ENCODE peak calls at places on chromosomes 12 and 14, in four cellular contexts. One of them, this sample, is unnamed.

GRCh38 chr14:70116278-70116677 is 72.5 kb downstream of the SLC8A3 start:
- DNase-seq in kidney tubule cell: no peak
- DNase-seq in cardiac muscle cell: no peak
- DNase-seq in glomerular endothelial cell: no peak
- DNase-seq in this sample: no peak

GRCh38 chr12:31922341-31923062 is 36.7 kb upstream of the RESF1 start:
- DNase-seq in kidney tubule cell: peak; percentile 88
- DNase-seq in cardiac muscle cell: peak; percentile 37
- DNase-seq in glomerular endothelial cell: no peak
- DNase-seq in this sample: peak; percentile 66

GRCh38 chr12:31931796-31932715 is 27.2 kb upstream of the RESF1 start:
- DNase-seq in kidney tubule cell: no peak
- DNase-seq in cardiac muscle cell: no peak
- DNase-seq in glomerular endothelial cell: no peak
- DNase-seq in this sample: no peak

GRCh38 chr12:117486840-117487659 is 125.6 kb upstream of the NOS1 start:
- DNase-seq in kidney tubule cell: peak; percentile 96
- DNase-seq in cardiac muscle cell: no peak
- DNase-seq in glomerular endothelial cell: no peak
- DNase-seq in this sample: peak; percentile 3

GRCh38 chr12:69534389-69534822 is 50.9 kb upstream of the CCT2 start:
- DNase-seq in kidney tubule cell: peak; percentile 97
- DNase-seq in cardiac muscle cell: peak; percentile 100
- DNase-seq in glomerular endothelial cell: peak; percentile 44
- DNase-seq in this sample: peak; percentile 99

GRCh38 chr12:152440-152839 is 61.5 kb downstream of the SLC6A12 start:
- DNase-seq in kidney tubule cell: no peak
- DNase-seq in cardiac muscle cell: peak; percentile 46
- DNase-seq in glomerular endothelial cell: no peak
- DNase-seq in this sample: peak; percentile 41

GRCh38 chr12:53300187-53300586 is 692 bp downstream of the MYG1 start:
- DNase-seq in kidney tubule cell: peak; percentile 30
- DNase-seq in cardiac muscle cell: peak; percentile 57
- DNase-seq in glomerular endothelial cell: no peak
- DNase-seq in this sample: no peak

GRCh38 chr12:28059220-28059619 is 86.7 kb upstream of the PTHLH start:
- DNase-seq in kidney tubule cell: no peak
- DNase-seq in cardiac muscle cell: no peak
- DNase-seq in glomerular endothelial cell: no peak
- DNase-seq in this sample: no peak

GRCh38 chr12:81340910-81341309 is 263.0 kb downstream of the ACSS3 start:
- DNase-seq in kidney tubule cell: no peak
- DNase-seq in cardiac muscle cell: no peak
- DNase-seq in glomerular endothelial cell: no peak
- DNase-seq in this sample: no peak

GRCh38 chr12:101829639-101830390 is 944 bp downstream of the GNPTAB start:
- DNase-seq in kidney tubule cell: peak; percentile 28
- DNase-seq in cardiac muscle cell: no peak
- DNase-seq in glomerular endothelial cell: no peak
- DNase-seq in this sample: peak; percentile 29

GRCh38 chr12:124747426-124748161 is 116.1 kb downstream of the SCARB1 start:
- DNase-seq in kidney tubule cell: peak; percentile 99
- DNase-seq in cardiac muscle cell: peak; percentile 76
- DNase-seq in glomerular endothelial cell: no peak
- DNase-seq in this sample: peak; percentile 95

GRCh38 chr12:82554529-82554928 is 132.2 kb upstream of the TMTC2 start:
- DNase-seq in kidney tubule cell: peak; percentile 77
- DNase-seq in cardiac muscle cell: peak; percentile 2
- DNase-seq in glomerular endothelial cell: no peak
- DNase-seq in this sample: no peak

GRCh38 chr14:103861413-103862392 is 14.3 kb upstream of the PPP1R13B start:
- DNase-seq in kidney tubule cell: no peak
- DNase-seq in cardiac muscle cell: no peak
- DNase-seq in glomerular endothelial cell: no peak
- DNase-seq in this sample: no peak

GRCh38 chr12:100289011-100289410 is 22.0 kb downstream of the SCYL2 start:
- DNase-seq in kidney tubule cell: no peak
- DNase-seq in cardiac muscle cell: no peak
- DNase-seq in glomerular endothelial cell: no peak
- DNase-seq in this sample: no peak

GRCh38 chr14:67428501-67429031 is 16.6 kb upstream of the PLEK2 start:
- DNase-seq in kidney tubule cell: peak; percentile 56
- DNase-seq in cardiac muscle cell: peak; percentile 70
- DNase-seq in glomerular endothelial cell: no peak
- DNase-seq in this sample: peak; percentile 66

GRCh38 chr14:69999246-69999645 is 120.0 kb downstream of the SMOC1 start:
- DNase-seq in kidney tubule cell: peak; percentile 96
- DNase-seq in cardiac muscle cell: peak; percentile 89
- DNase-seq in glomerular endothelial cell: peak; percentile 16
- DNase-seq in this sample: peak; percentile 100

GRCh38 chr14:60226296-60226695 is 22.7 kb upstream of the PPM1A start:
- DNase-seq in kidney tubule cell: no peak
- DNase-seq in cardiac muscle cell: peak; percentile 19
- DNase-seq in glomerular endothelial cell: no peak
- DNase-seq in this sample: no peak

GRCh38 chr12:91406920-91407341 is 224.3 kb upstream of the DCN start:
- DNase-seq in kidney tubule cell: peak; percentile 97
- DNase-seq in cardiac muscle cell: peak; percentile 30
- DNase-seq in glomerular endothelial cell: peak; percentile 45
- DNase-seq in this sample: peak; percentile 98

GRCh38 chr14:31842905-31843304 is 234.2 kb upstream of the ARHGAP5 start:
- DNase-seq in kidney tubule cell: peak; percentile 14
- DNase-seq in cardiac muscle cell: peak; percentile 44
- DNase-seq in glomerular endothelial cell: no peak
- DNase-seq in this sample: peak; percentile 2

GRCh38 chr14:50082784-50083466 is 33.4 kb downstream of the VCPKMT start:
- DNase-seq in kidney tubule cell: peak; percentile 29
- DNase-seq in cardiac muscle cell: no peak
- DNase-seq in glomerular endothelial cell: no peak
- DNase-seq in this sample: peak; percentile 76

GRCh38 chr12:95852133-95852532 is 6.6 kb upstream of the SNRPF start:
- DNase-seq in kidney tubule cell: no peak
- DNase-seq in cardiac muscle cell: no peak
- DNase-seq in glomerular endothelial cell: no peak
- DNase-seq in this sample: no peak

GRCh38 chr12:55741978-55742377 is 944 bp upstream of the GDF11 start:
- DNase-seq in kidney tubule cell: no peak
- DNase-seq in cardiac muscle cell: no peak
- DNase-seq in glomerular endothelial cell: no peak
- DNase-seq in this sample: no peak

GRCh38 chr12:78878447-78878846 is 13.9 kb downstream of the SYT1 start:
- DNase-seq in kidney tubule cell: peak; percentile 51
- DNase-seq in cardiac muscle cell: no peak
- DNase-seq in glomerular endothelial cell: no peak
- DNase-seq in this sample: peak; percentile 83

GRCh38 chr14:85535316-85535715 is 5.4 kb downstream of the FLRT2 start:
- DNase-seq in kidney tubule cell: no peak
- DNase-seq in cardiac muscle cell: peak; percentile 32
- DNase-seq in glomerular endothelial cell: no peak
- DNase-seq in this sample: no peak

GRCh38 chr12:131388164-131388795 is 322.6 kb upstream of the SFSWAP start:
- DNase-seq in kidney tubule cell: no peak
- DNase-seq in cardiac muscle cell: no peak
- DNase-seq in glomerular endothelial cell: no peak
- DNase-seq in this sample: no peak

GRCh38 chr14:101962503-101962874 is 1.9 kb upstream of the DYNC1H1 start:
- DNase-seq in kidney tubule cell: peak; percentile 85
- DNase-seq in cardiac muscle cell: peak; percentile 86
- DNase-seq in glomerular endothelial cell: no peak
- DNase-seq in this sample: peak; percentile 72

This sample was measured in bronchial epithelial cell.